ENCODE peak calls at places on chromosomes 2 and 18, in eight cellular contexts. One of them, this sample, is unnamed.

GRCh38 chr2:236684534-236685256 is 115.1 kb downstream of the ACKR3 start:
- DNase-seq in suprapubic skin: peak
- DNase-seq in gastrocnemius medialis: no peak
- DNase-seq in GM12891: no peak
- DNase-seq in vagina: no peak
- DNase-seq in IMR-90: no peak
- DNase-seq in sigmoid colon: no peak
- DNase-seq in body of pancreas: no peak
- DNase-seq in this sample: no peak

GRCh38 chr2:8934338-8934737 is 69.1 kb downstream of the MBOAT2 start:
- DNase-seq in gastrocnemius medialis: no peak
- DNase-seq in IMR-90: no peak
- DNase-seq in body of pancreas: no peak
- DNase-seq in suprapubic skin: no peak
- DNase-seq in sigmoid colon: no peak
- DNase-seq in vagina: no peak
- DNase-seq in GM12891: no peak
- DNase-seq in this sample: no peak

GRCh38 chr2:122535960-122536517 is 780.6 kb downstream of the TSN start:
- DNase-seq in sigmoid colon: no peak
- DNase-seq in IMR-90: no peak
- DNase-seq in gastrocnemius medialis: no peak
- DNase-seq in vagina: no peak
- DNase-seq in suprapubic skin: no peak
- DNase-seq in GM12891: no peak
- DNase-seq in body of pancreas: no peak
- DNase-seq in this sample: no peak

GRCh38 chr2:81260320-81260719 is 955.8 kb upstream of the LRRTM1 start:
- DNase-seq in body of pancreas: no peak
- DNase-seq in sigmoid colon: no peak
- DNase-seq in vagina: no peak
- DNase-seq in gastrocnemius medialis: no peak
- DNase-seq in suprapubic skin: no peak
- DNase-seq in GM12891: no peak
- DNase-seq in IMR-90: no peak
- DNase-seq in this sample: no peak

GRCh38 chr2:127620867-127621266 is 25.1 kb upstream of the GPR17 start:
- DNase-seq in gastrocnemius medialis: no peak
- DNase-seq in vagina: no peak
- DNase-seq in sigmoid colon: peak
- DNase-seq in IMR-90: no peak
- DNase-seq in suprapubic skin: no peak
- DNase-seq in GM12891: no peak
- DNase-seq in body of pancreas: no peak
- DNase-seq in this sample: no peak

GRCh38 chr2:100832885-100833284 is 12.9 kb downstream of the NPAS2 start:
- DNase-seq in GM12891: no peak
- DNase-seq in suprapubic skin: no peak
- DNase-seq in vagina: no peak
- DNase-seq in sigmoid colon: peak
- DNase-seq in body of pancreas: peak
- DNase-seq in gastrocnemius medialis: peak
- DNase-seq in IMR-90: peak
- DNase-seq in this sample: no peak

GRCh38 chr2:10405441-10405840 is 42.7 kb downstream of the ODC1 start:
- DNase-seq in gastrocnemius medialis: peak
- DNase-seq in GM12891: no peak
- DNase-seq in suprapubic skin: no peak
- DNase-seq in vagina: no peak
- DNase-seq in sigmoid colon: peak
- DNase-seq in IMR-90: peak
- DNase-seq in body of pancreas: peak
- DNase-seq in this sample: peak

GRCh38 chr2:168773719-168774521 is 28.5 kb upstream of the NOSTRIN start:
- DNase-seq in gastrocnemius medialis: peak
- DNase-seq in GM12891: peak
- DNase-seq in IMR-90: peak
- DNase-seq in vagina: no peak
- DNase-seq in body of pancreas: peak
- DNase-seq in sigmoid colon: no peak
- DNase-seq in suprapubic skin: no peak
- DNase-seq in this sample: no peak

GRCh38 chr2:26526589-26526988 is 48.7 kb upstream of the OTOF start:
- DNase-seq in sigmoid colon: no peak
- DNase-seq in GM12891: no peak
- DNase-seq in suprapubic skin: peak
- DNase-seq in body of pancreas: no peak
- DNase-seq in gastrocnemius medialis: no peak
- DNase-seq in IMR-90: no peak
- DNase-seq in vagina: no peak
- DNase-seq in this sample: no peak

GRCh38 chr2:225895126-225895525 is 495.6 kb downstream of the NYAP2 start:
- DNase-seq in suprapubic skin: no peak
- DNase-seq in gastrocnemius medialis: no peak
- DNase-seq in IMR-90: peak
- DNase-seq in body of pancreas: no peak
- DNase-seq in sigmoid colon: no peak
- DNase-seq in GM12891: no peak
- DNase-seq in vagina: no peak
- DNase-seq in this sample: no peak

GRCh38 chr18:55582325-55582724 is 5.7 kb downstream of the TCF4 start:
- DNase-seq in vagina: no peak
- DNase-seq in sigmoid colon: no peak
- DNase-seq in body of pancreas: no peak
- DNase-seq in GM12891: no peak
- DNase-seq in gastrocnemius medialis: no peak
- DNase-seq in suprapubic skin: no peak
- DNase-seq in IMR-90: no peak
- DNase-seq in this sample: no peak

GRCh38 chr2:55430536-55430935 is 10.9 kb upstream of the CCDC88A start:
- DNase-seq in body of pancreas: no peak
- DNase-seq in GM12891: no peak
- DNase-seq in vagina: no peak
- DNase-seq in sigmoid colon: no peak
- DNase-seq in IMR-90: no peak
- DNase-seq in gastrocnemius medialis: no peak
- DNase-seq in suprapubic skin: no peak
- DNase-seq in this sample: no peak

GRCh38 chr2:210480079-210480478 is 3.5 kb upstream of the LANCL1 start:
- DNase-seq in suprapubic skin: no peak
- DNase-seq in IMR-90: no peak
- DNase-seq in gastrocnemius medialis: no peak
- DNase-seq in sigmoid colon: no peak
- DNase-seq in body of pancreas: no peak
- DNase-seq in vagina: no peak
- DNase-seq in GM12891: no peak
- DNase-seq in this sample: no peak

DNA sequence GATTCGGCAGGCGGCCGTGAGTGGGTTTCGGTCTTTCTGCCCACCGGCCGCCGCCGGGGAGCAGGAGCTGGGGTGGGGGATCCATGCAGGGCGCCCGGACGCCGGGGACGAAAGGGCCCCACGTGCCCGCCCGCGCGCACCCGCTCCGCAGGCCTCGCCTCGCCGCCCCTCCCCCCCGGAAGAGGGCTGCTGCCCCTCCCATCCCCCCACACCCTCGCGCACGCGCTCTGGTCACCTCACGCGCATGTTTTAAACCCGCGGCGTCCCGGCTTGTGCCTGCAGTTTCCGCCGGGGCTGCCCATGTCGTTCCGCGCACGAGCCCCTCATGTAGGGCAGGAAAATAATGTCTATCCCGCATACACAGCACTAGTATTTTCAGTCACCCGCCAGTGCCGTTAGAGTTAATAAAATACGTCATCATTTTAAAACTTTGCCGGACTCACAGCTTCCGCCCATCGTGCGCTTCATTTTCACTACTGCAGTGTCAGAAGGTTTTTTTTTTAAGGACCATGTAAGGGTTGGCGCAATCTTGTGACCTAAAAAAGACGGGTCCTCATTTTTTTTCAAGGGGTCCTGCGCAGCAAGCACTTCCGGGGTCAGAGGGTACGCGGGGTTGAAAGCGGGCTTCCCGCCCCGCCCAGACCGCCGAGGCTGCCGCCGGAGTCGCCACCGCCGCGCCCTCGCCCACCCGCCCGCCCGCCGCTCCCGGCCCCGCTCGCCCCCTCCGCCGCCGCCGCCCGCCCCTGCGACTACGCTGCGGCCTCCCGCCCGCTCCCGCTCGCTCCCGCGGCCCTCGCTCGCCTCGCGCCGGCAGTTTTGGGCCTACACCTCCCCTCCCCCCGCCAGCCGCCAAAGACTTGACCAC is at the start of gene PCBP1:
- DNase-seq in body of pancreas: peak
- DNase-seq in GM12891: peak
- DNase-seq in vagina: peak
- DNase-seq in suprapubic skin: peak
- DNase-seq in IMR-90: peak
- DNase-seq in gastrocnemius medialis: peak
- DNase-seq in sigmoid colon: peak
- DNase-seq in this sample: peak
- TF ChIP-seq POLR2A in body of pancreas: peak
- TF ChIP-seq POLR2A in GM12891: peak
- TF ChIP-seq POLR2A in vagina: peak
- TF ChIP-seq POLR2A in suprapubic skin: peak
- TF ChIP-seq POLR2A in IMR-90: peak
- TF ChIP-seq POLR2A in gastrocnemius medialis: peak
- TF ChIP-seq POLR2A in sigmoid colon: peak
- TF ChIP-seq POLR2A in this sample: peak

GRCh38 chr2:21811541-21811940 is 687.8 kb downstream of the TDRD15 start:
- DNase-seq in GM12891: no peak
- DNase-seq in sigmoid colon: no peak
- DNase-seq in body of pancreas: no peak
- DNase-seq in vagina: no peak
- DNase-seq in suprapubic skin: no peak
- DNase-seq in IMR-90: no peak
- DNase-seq in gastrocnemius medialis: no peak
- DNase-seq in this sample: no peak

GRCh38 chr2:21814588-21815192 is 690.9 kb downstream of the TDRD15 start:
- DNase-seq in vagina: no peak
- DNase-seq in sigmoid colon: no peak
- DNase-seq in GM12891: no peak
- DNase-seq in IMR-90: no peak
- DNase-seq in gastrocnemius medialis: no peak
- DNase-seq in suprapubic skin: no peak
- DNase-seq in body of pancreas: no peak
- DNase-seq in this sample: no peak

DNA sequence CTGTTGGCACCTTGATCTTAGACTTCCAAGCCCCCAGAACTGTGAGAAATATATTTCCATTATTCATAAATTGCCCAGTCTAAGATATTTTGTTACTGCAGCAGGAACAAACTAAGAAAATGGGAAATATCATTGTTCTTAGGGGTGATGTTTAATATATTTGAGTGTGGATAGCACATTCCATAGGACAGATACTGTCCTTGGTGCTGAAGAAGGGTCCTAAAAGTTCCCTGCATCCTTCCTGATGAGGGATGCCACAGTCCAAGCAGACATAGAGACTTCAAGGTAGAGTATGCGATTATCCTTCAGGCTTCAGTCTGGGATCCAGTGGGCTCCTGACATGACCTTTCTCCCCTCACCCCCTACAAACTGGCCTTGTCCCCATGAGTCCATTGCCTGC is 689.0 kb downstream of the TDRD15 start:
- DNase-seq in gastrocnemius medialis: no peak
- DNase-seq in sigmoid colon: no peak
- DNase-seq in body of pancreas: no peak
- DNase-seq in GM12891: no peak
- DNase-seq in suprapubic skin: no peak
- DNase-seq in IMR-90: peak
- DNase-seq in vagina: no peak
- DNase-seq in this sample: no peak
- TF ChIP-seq POLR2A in gastrocnemius medialis: no peak
- TF ChIP-seq POLR2A in sigmoid colon: no peak
- TF ChIP-seq POLR2A in body of pancreas: no peak
- TF ChIP-seq POLR2A in GM12891: no peak
- TF ChIP-seq POLR2A in suprapubic skin: no peak
- TF ChIP-seq POLR2A in IMR-90: no peak
- TF ChIP-seq POLR2A in vagina: no peak
- TF ChIP-seq POLR2A in this sample: no peak

GRCh38 chr2:20213651-20214565 is 11.0 kb downstream of the SDC1 start:
- DNase-seq in GM12891: no peak
- DNase-seq in body of pancreas: no peak
- DNase-seq in vagina: no peak
- DNase-seq in gastrocnemius medialis: no peak
- DNase-seq in IMR-90: no peak
- DNase-seq in sigmoid colon: no peak
- DNase-seq in suprapubic skin: no peak
- DNase-seq in this sample: no peak

GRCh38 chr2:20212871-20213503 is 11.9 kb downstream of the SDC1 start:
- DNase-seq in IMR-90: no peak
- DNase-seq in sigmoid colon: no peak
- DNase-seq in body of pancreas: peak
- DNase-seq in gastrocnemius medialis: no peak
- DNase-seq in vagina: no peak
- DNase-seq in suprapubic skin: no peak
- DNase-seq in GM12891: no peak
- DNase-seq in this sample: no peak

GRCh38 chr2:20211420-20211819 is 13.5 kb downstream of the SDC1 start:
- DNase-seq in sigmoid colon: no peak
- DNase-seq in IMR-90: no peak
- DNase-seq in body of pancreas: no peak
- DNase-seq in suprapubic skin: no peak
- DNase-seq in GM12891: no peak
- DNase-seq in vagina: no peak
- DNase-seq in gastrocnemius medialis: no peak
- DNase-seq in this sample: no peak

GRCh38 chr2:20211860-20212458 is 13.0 kb downstream of the SDC1 start:
- DNase-seq in GM12891: no peak
- DNase-seq in sigmoid colon: no peak
- DNase-seq in gastrocnemius medialis: no peak
- DNase-seq in IMR-90: no peak
- DNase-seq in vagina: no peak
- DNase-seq in suprapubic skin: no peak
- DNase-seq in body of pancreas: no peak
- DNase-seq in this sample: no peak

DNA sequence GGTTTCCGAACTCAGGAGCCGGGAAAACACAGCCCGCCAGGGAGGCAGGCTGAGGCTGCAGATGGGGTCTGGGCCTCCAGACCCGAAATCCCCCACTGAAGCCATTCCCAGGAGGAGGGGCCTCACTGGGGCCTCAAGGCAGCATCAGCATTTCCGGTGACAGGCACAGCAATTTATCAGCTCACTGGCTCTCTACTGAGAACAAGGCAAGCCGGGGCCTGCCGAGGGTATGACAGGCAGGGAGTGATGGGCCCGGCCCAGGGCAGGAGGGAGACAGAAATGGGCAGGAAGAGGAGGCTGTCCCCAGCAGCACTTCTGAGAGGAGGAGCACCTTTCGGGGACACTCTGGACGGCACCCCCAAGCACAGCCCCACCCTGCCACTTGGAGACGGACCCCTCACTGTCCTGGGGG is 12.5 kb downstream of the SDC1 start:
- DNase-seq in body of pancreas: no peak
- DNase-seq in vagina: no peak
- DNase-seq in gastrocnemius medialis: no peak
- DNase-seq in sigmoid colon: no peak
- DNase-seq in suprapubic skin: no peak
- DNase-seq in GM12891: no peak
- DNase-seq in IMR-90: peak
- DNase-seq in this sample: no peak
- TF ChIP-seq POLR2A in body of pancreas: no peak
- TF ChIP-seq POLR2A in vagina: no peak
- TF ChIP-seq POLR2A in gastrocnemius medialis: no peak
- TF ChIP-seq POLR2A in sigmoid colon: no peak
- TF ChIP-seq POLR2A in suprapubic skin: no peak
- TF ChIP-seq POLR2A in GM12891: peak
- TF ChIP-seq POLR2A in IMR-90: no peak
- TF ChIP-seq POLR2A in this sample: no peak

GRCh38 chr18:35972197-35973000 is at the start of gene RMP24:
- DNase-seq in gastrocnemius medialis: peak
- DNase-seq in GM12891: peak
- DNase-seq in vagina: peak
- DNase-seq in IMR-90: peak
- DNase-seq in body of pancreas: peak
- DNase-seq in suprapubic skin: peak
- DNase-seq in sigmoid colon: peak
- DNase-seq in this sample: peak
- TF ChIP-seq POLR2A in gastrocnemius medialis: peak
- TF ChIP-seq POLR2A in GM12891: peak
- TF ChIP-seq POLR2A in vagina: no peak
- TF ChIP-seq POLR2A in IMR-90: peak
- TF ChIP-seq POLR2A in body of pancreas: peak
- TF ChIP-seq POLR2A in suprapubic skin: no peak
- TF ChIP-seq POLR2A in sigmoid colon: no peak
- TF ChIP-seq POLR2A in this sample: peak

This sample was measured in H54.